ENCODE peak calls at places on chromosomes 2 and 18, in seven cellular contexts. Q, C, K, B, F, D and E are unnamed samples.

GRCh38 chr18:11561293-11561692 is 48.1 kb upstream of the SLC35G4 start:
- DNase-seq in Q (no peak), B (no peak), D (no peak), F (no peak), C (no peak), K (no peak), E (no peak)

GRCh38 chr2:9574314-9574713 is 18.7 kb upstream of the ADAM17 start:
- DNase-seq in D (no peak), K (no peak), C (no peak), Q (no peak), F (no peak), B (no peak), E (no peak)

GRCh38 chr2:145687445-145688104 is 1167.7 kb upstream of the ZEB2 start:
- DNase-seq in C (no peak), F (no peak), Q (no peak), B (no peak), K (no peak), D (no peak), E (peak)

GRCh38 chr2:83565231-83566025 is 893.7 kb downstream of the SUCLG1 start:
- DNase-seq in B (no peak), F (no peak), D (no peak), Q (no peak), C (no peak), K (no peak), E (no peak)

GRCh38 chr18:41875094-41875780 is 79.8 kb upstream of the PIK3C3 start:
- DNase-seq in Q (no peak), C (no peak), F (no peak), D (no peak), K (no peak), B (no peak), E (no peak)

GRCh38 chr18:13161276-13161899 is 57.2 kb upstream of the LDLRAD4 start:
- DNase-seq in Q (no peak), K (no peak), F (no peak), B (no peak), D (no peak), C (no peak), E (no peak)

GRCh38 chr2:163681765-163682164 is 54.0 kb downstream of the FIGN start:
- DNase-seq in F (no peak), D (no peak), C (no peak), K (no peak), B (no peak), Q (no peak), E (no peak)

GRCh38 chr2:31216734-31217133 is 581 bp downstream of the CAPN14 start:
- DNase-seq in C (no peak), D (peak), F (peak), B (no peak), K (peak), Q (no peak), E (no peak)

GRCh38 chr2:204881519-204882111 is 336.3 kb downstream of the PARD3B start:
- DNase-seq in D (no peak), C (no peak), F (no peak), B (no peak), Q (no peak), K (no peak), E (no peak)

GRCh38 chr2:221570321-221571107 is 1.6 kb downstream of the EPHA4 start:
- DNase-seq in C (peak), F (no peak), Q (no peak), K (peak), B (no peak), D (no peak), E (peak)

GRCh38 chr2:216015722-216016464 is 2.5 kb upstream of the MREG start:
- DNase-seq in B (no peak), F (no peak), K (no peak), Q (no peak), D (peak), C (no peak), E (no peak)

GRCh38 chr2:10966056-10966455 is 54.3 kb downstream of the KCNF1 start:
- DNase-seq in C (no peak), K (no peak), F (no peak), Q (no peak), D (no peak), B (no peak), E (no peak)

GRCh38 chr2:174336403-174337336 is 1.9 kb downstream of the SP9 start:
- DNase-seq in B (peak), D (no peak), C (peak), Q (peak), K (peak), F (peak), E (no peak)

GRCh38 chr2:27972311-27972710 is 81.8 kb downstream of the BABAM2 start:
- DNase-seq in B (no peak), C (no peak), Q (no peak), F (no peak), K (no peak), D (no peak), E (no peak)

GRCh38 chr18:12336251-12336650 is 28.2 kb downstream of the TUBB6 start:
- DNase-seq in K (peak), F (no peak), B (no peak), C (no peak), D (no peak), Q (no peak), E (peak)

GRCh38 chr2:102891261-102891660 is 129.4 kb downstream of the TMEM182 start:
- DNase-seq in C (no peak), K (no peak), B (no peak), D (no peak), F (no peak), Q (no peak), E (no peak)

GRCh38 chr18:77070627-77071026 is 62.0 kb downstream of the MBP start:
- DNase-seq in K (no peak), B (no peak), F (no peak), D (no peak), Q (no peak), C (no peak), E (no peak)

GRCh38 chr18:68840554-68841263 is 42.8 kb downstream of the CCDC102B start:
- DNase-seq in K (no peak), D (no peak), C (no peak), F (no peak), B (peak), Q (peak), E (peak)

GRCh38 chr2:118320640-118321039 is 232.4 kb downstream of the INSIG2 start:
- DNase-seq in B (no peak), C (no peak), K (no peak), F (no peak), Q (no peak), D (no peak), E (no peak)

GRCh38 chr2:25063876-25064660 is 22.2 kb downstream of the EFR3B start:
- DNase-seq in Q (no peak), F (no peak), B (no peak), D (peak), C (no peak), K (no peak), E (no peak)

GRCh38 chr2:105872142-105872728 is 127.5 kb downstream of the NCK2 start:
- DNase-seq in F (no peak), K (no peak), B (no peak), D (no peak), C (no peak), Q (no peak), E (no peak)

GRCh38 chr18:59742325-59743111 is 45.3 kb upstream of the CCBE1 start:
- DNase-seq in F (no peak), D (no peak), C (no peak), B (no peak), Q (no peak), K (no peak), E (no peak)

GRCh38 chr18:35756506-35757117 is 175.1 kb downstream of the GALNT1 start:
- DNase-seq in D (no peak), Q (peak), F (peak), B (peak), K (peak), C (peak), E (peak)

GRCh38 chr2:98637401-98638144 is 29.2 kb downstream of the UNC50 start:
- DNase-seq in C (no peak), B (no peak), F (no peak), K (no peak), D (peak), Q (no peak), E (no peak)

GRCh38 chr18:79962311-79962710 is 2.1 kb upstream of the HSBP1L1 start:
- DNase-seq in B (no peak), C (no peak), K (no peak), F (no peak), D (no peak), Q (peak), E (peak)

GRCh38 chr2:219998099-219998498 is 370.7 kb downstream of the SLC4A3 start:
- DNase-seq in F (no peak), B (no peak), K (peak), C (no peak), D (no peak), Q (no peak), E (no peak)

DNA sequence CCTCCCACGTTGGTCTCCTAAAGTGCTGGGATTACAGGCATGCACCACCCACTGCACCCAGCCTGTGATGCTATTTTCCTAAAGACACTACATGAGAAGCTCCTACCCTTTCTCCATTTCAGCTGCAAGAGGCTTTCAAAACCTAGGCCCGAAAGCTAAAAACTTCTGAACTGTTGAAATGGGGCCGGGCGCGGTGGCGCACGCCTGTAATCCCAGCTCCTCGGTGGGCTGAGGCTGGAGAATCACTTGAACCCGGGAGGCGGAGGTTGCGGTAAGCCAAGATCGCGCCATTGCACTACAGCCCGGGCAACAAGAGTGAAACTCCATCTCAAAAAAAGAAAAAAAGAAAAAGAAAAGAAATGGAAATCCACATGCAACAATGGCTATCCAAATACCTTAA is 18.1 kb upstream of the ANXA4 start:
- DNase-seq in D (no peak), B (no peak), K (no peak), Q (no peak), F (no peak), C (no peak), E (no peak)
- TF ChIP-seq JUND in D (no peak), B (no peak), K (no peak), Q (no peak), F (no peak), C (no peak), E (no peak)

GRCh38 chr2:230715201-230715600 is 2.6 kb downstream of the CAB39 start:
- DNase-seq in C (no peak), K (no peak), F (no peak), B (no peak), Q (no peak), D (no peak), E (no peak)

GRCh38 chr2:230716588-230716987 is 3.9 kb downstream of the CAB39 start:
- DNase-seq in B (no peak), C (no peak), Q (no peak), F (no peak), K (no peak), D (no peak), E (no peak)

GRCh38 chr2:230713331-230714121 is 884 bp downstream of the CAB39 start:
- DNase-seq in K (peak), F (peak), Q (no peak), D (no peak), C (peak), B (peak), E (no peak)

GRCh38 chr2:230712443-230713330 is at the start of gene CAB39:
- DNase-seq in D (peak), K (peak), B (peak), Q (peak), C (peak), F (peak), E (peak)

DNA sequence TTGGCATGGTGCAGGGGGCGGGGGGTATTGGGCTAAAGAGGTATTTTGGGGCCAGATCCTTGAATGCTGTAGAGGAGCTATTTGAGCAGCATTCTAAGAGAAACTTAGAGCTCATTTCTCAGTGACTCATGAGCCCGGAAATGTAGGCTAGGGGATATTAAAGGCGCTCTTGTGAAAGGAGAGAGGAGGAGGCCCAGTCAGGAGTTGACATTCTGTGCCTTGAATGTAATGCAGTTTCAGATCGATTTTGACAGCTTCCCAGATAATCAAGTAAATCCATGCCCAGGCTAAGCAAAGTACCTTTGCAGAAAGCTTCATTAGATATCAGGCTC is 1.4 kb downstream of the CAB39 start:
- DNase-seq in B (peak), K (no peak), Q (no peak), F (no peak), D (no peak), C (no peak), E (no peak)
- TF ChIP-seq JUND in B (no peak), K (no peak), Q (peak), F (no peak), D (no peak), C (peak), E (no peak)

GRCh38 chr18:3368193-3368592 is 81.8 kb upstream of the TGIF1 start:
- DNase-seq in K (no peak), B (no peak), D (no peak), F (no peak), Q (no peak), C (no peak), E (no peak)
- TF ChIP-seq JUND in K (no peak), B (no peak), D (no peak), F (no peak), Q (peak), C (peak), E (no peak)

DNA sequence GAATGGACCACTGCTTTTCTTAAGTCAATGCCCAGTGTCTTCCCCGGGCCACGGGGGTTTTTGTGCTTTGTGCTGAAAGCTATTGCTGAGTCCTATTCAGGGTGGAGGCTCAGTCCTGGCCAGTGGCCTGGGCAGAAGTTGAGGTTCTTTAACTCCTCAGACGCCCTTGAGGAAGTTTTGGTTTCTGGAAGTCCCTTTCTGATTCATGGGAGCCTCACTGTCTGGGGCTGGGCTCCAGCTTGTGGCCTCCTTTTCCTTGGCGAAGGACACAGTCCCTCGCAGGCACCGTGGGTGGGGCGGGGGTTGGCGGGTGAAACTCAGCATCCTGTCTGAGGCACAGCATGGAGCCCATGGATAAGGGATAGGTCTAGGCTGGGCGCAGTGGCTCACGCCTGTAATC is 465.2 kb upstream of the HS6ST1 start:
- DNase-seq in F (no peak), C (no peak), D (no peak), B (no peak), K (no peak), Q (no peak), E (no peak)
- TF ChIP-seq JUND in F (no peak), C (no peak), D (no peak), B (no peak), K (no peak), Q (no peak), E (no peak)

GRCh38 chr2:40244251-40245010 is 207.5 kb downstream of the SLC8A1 start:
- DNase-seq in D (no peak), Q (peak), K (peak), B (peak), F (no peak), C (peak), E (peak)
- TF ChIP-seq JUND in D (no peak), Q (no peak), K (no peak), B (no peak), F (no peak), C (no peak), E (no peak)

DNA sequence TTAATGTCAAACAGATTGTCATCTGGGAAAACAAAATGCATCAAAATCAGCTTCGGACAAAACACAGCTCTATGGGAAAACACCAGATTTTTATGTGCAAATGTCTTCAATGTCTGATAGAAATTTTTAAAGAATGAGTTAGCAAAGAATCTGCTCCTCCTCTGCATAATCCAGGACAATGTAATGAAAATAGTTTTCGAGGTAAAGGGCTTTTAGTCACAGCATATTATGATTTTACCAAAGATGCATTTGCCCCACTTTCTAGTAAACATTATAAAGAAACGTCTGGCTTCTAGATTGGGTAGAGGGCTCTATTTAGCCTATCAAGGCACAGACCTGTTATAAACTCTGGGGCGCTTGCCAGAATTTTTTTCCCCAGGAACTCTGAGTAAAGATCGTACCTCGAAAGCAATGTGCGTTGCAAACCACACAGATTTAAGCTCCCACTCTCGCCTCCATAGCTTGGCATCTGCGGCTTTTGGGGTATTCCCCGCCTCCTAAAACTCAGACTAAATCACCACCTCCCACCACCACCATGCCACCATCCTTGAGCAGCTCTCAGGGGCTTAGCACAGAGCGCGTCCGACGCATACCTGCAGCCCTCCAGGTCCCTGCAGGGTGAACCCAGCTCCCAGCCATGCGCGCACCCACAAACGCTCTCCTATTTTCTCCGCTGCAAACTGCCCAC is 926 bp downstream of the ACVR1C start:
- DNase-seq in B (no peak), C (no peak), F (no peak), K (no peak), D (no peak), Q (no peak), E (no peak)
- TF ChIP-seq JUND in B (no peak), C (no peak), F (no peak), K (no peak), D (no peak), Q (no peak), E (no peak)

DNA sequence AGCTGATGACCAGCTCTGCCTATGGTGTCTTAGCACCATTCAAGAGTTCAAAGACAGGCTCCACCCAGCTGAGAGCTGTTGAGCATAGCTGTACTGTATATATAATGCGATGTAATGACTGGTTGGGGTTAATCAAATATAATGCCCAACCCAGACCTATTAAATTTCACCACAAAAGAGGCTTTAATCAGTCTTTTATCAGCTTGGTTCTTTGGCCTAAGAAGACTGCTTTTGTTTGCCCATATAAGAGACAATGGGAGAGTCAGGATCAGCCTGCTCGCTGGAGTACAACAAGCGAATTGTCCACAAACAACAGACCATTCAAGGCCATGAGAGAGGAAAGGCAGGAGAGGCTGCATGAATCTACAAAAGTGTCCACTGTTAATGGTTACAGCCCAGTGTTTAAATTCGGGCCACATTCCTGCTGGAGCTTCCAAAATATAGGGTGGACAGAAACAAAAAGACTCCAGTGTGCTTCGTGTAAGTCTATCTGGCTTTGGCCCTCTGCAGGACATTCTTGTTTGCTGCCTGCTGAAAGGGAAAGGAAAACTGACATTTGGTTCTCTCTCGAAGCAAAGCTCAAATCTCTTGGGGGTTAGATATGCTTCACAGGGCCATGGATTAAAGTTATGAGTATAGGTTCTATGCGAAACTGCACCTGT is 299.0 kb upstream of the FBXO11 start:
- DNase-seq in Q (no peak), K (no peak), B (peak), F (no peak), D (peak), C (no peak), E (peak)
- TF ChIP-seq JUND in Q (no peak), K (no peak), B (no peak), F (no peak), D (no peak), C (no peak), E (no peak)

DNA sequence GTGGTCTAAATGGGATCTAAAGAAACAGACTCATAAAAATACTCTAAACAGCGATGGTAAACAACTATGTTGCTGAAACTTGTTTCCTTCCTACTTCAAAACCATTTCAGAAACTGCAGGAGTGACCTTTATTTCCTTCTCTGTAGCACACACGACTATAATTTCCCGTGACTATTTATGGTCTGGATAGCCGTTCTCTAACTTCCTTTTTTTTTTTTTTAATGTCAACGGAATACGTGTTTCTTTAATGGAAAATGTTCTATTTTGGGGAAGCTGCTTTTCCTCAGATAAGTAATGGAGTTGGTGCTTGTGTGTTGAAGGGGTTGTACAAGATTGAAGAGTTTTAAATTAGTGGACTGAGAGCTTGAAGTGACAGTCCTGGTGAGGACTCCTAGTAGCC is 224.1 kb downstream of the PHLPP1 start:
- DNase-seq in F (no peak), K (no peak), B (no peak), D (no peak), Q (no peak), C (no peak), E (no peak)
- TF ChIP-seq JUND in F (no peak), K (no peak), B (no peak), D (no peak), Q (no peak), C (no peak), E (no peak)

GRCh38 chr2:166518634-166519390 is 24.8 kb upstream of the SCN7A start:
- DNase-seq in Q (no peak), C (no peak), D (no peak), B (no peak), F (no peak), K (no peak), E (no peak)

GRCh38 chr2:166517533-166517932 is 23.5 kb upstream of the SCN7A start:
- DNase-seq in K (no peak), B (no peak), C (no peak), D (no peak), F (no peak), Q (no peak), E (no peak)

GRCh38 chr2:166519391-166519962 is 25.4 kb upstream of the SCN7A start:
- DNase-seq in Q (no peak), C (no peak), B (no peak), F (no peak), K (no peak), D (no peak), E (no peak)

GRCh38 chr2:166513952-166514351 is 19.9 kb upstream of the SCN7A start:
- DNase-seq in F (no peak), Q (no peak), D (no peak), K (no peak), C (no peak), B (no peak), E (no peak)

GRCh38 chr2:166516712-166517303 is 22.8 kb upstream of the SCN7A start:
- DNase-seq in B (peak), D (no peak), K (peak), F (peak), C (peak), Q (no peak), E (peak)
- TF ChIP-seq JUND in B (no peak), D (no peak), K (no peak), F (no peak), C (no peak), Q (no peak), E (no peak)